ENCODE peak calls at places on chromosomes 6 and 20, in four cellular contexts. L is cardiac fibroblast, X is osteocyte, Q is HepG2. Z is an unnamed sample.

GRCh38 chr20:48776306-48776705 is 51.5 kb downstream of the PREX1 start:
- DNase-seq in L (peak), X (no peak), Q (no peak), Z (no peak)

GRCh38 chr6:81995548-81996289 is 243.2 kb upstream of the TENT5A start:
- DNase-seq in L (peak), X (no peak), Q (no peak), Z (no peak)

GRCh38 chr6:108643184-108643583 is 82.5 kb downstream of the FOXO3 start:
- DNase-seq in L (no peak), X (no peak), Q (no peak), Z (no peak)

GRCh38 chr6:165910184-165910583 is 247.1 kb upstream of the PDE10A start:
- DNase-seq in L (no peak), X (no peak), Q (no peak), Z (no peak)

GRCh38 chr6:124190256-124190655 is 386.6 kb downstream of the NKAIN2 start:
- DNase-seq in L (no peak), X (no peak), Q (no peak), Z (no peak)

GRCh38 chr6:50116390-50116789 is 66.7 kb upstream of the DEFB112 start:
- DNase-seq in L (no peak), X (no peak), Q (no peak), Z (no peak)

GRCh38 chr6:129120856-129121255 is 237.9 kb downstream of the LAMA2 start:
- DNase-seq in L (no peak), X (no peak), Q (no peak), Z (peak)

GRCh38 chr20:48325656-48326433 is 502.0 kb downstream of the PREX1 start:
- DNase-seq in L (no peak), X (no peak), Q (no peak), Z (no peak)

GRCh38 chr6:21533678-21534077 is 59.9 kb upstream of the SOX4 start:
- DNase-seq in L (no peak), X (no peak), Q (no peak), Z (no peak)

GRCh38 chr6:148451690-148452089 is 109.1 kb downstream of the SASH1 start:
- DNase-seq in L (peak), X (no peak), Q (no peak), Z (no peak)

GRCh38 chr6:41072836-41073202 is at the start of gene NFYA:
- DNase-seq in L (peak), X (no peak), Q (no peak), Z (no peak)

GRCh38 chr6:34774967-34775366 is 16.9 kb upstream of the BLTP3A start:
- DNase-seq in L (no peak), X (no peak), Q (no peak), Z (no peak)

GRCh38 chr6:44036699-44037101 is 90.6 kb downstream of the MRPL14 start:
- DNase-seq in L (no peak), X (no peak), Q (peak), Z (no peak)

GRCh38 chr6:75526502-75527127 is 33.0 kb upstream of the FILIP1 start:
- DNase-seq in L (peak), X (no peak), Q (peak), Z (no peak)

GRCh38 chr20:49411221-49411925 is 71.1 kb downstream of the KCNB1 start:
- DNase-seq in L (no peak), X (no peak), Q (no peak), Z (no peak)

GRCh38 chr6:85593438-85594196 is at the start of gene SNX14:
- DNase-seq in L (peak), X (peak), Q (peak), Z (no peak)
- TF ChIP-seq CTCF in L (no peak), X (no peak), Q (peak), Z (no peak)

DNA sequence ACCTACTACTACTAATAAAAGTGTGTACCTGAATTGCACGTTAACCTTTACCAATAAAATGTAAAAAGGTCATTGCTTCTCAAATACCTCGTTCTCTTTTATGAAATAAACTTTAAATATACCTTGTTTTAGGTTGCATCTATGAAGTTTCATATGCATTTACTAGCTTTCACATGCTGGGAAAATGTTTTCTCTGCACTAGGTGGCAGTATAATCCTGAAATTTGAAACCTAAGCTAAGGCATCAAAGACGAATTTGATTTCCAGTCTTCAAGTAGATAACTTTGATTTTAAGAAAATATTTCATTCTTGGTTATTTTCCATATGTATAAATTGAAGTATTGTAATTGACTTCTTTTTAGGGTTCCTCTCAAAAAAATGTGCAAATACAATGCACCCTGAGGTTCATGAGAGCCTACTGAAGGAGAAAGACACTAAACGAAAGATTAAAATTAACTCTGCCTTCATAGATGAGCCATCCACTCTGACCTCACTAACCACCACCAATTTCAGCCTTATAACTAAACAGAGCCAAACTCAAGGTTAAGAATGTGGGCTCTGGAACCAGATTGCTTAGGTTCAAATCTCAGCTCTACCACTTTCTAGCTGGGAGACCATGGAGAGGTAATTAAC is 7.3 kb upstream of the COL9A1 start:
- DNase-seq in L (peak), X (no peak), Q (peak), Z (peak)
- TF ChIP-seq CTCF in L (peak), X (peak), Q (peak), Z (peak)

DNA sequence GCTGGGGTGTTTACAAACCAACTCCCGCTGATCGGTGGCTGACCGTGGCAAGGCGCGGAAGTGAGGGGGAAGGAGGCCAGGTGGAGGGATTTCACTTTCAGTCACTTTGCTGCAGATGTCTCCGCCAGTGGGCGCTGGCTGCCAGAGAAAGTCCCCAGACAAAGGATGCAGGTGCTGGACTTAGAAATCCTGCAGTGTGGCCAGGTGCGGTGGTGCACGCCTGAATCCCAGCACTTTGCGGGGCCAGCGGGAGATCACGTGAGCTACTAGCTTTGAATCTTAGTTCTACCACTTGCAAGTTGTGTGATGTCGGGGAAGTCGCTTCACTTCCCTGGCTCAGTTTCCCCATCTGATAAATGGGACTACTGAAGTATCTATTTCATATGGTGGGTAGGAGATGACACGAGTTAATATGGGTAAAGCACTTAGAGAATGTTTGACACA is 180.4 kb downstream of the ZNF217 start:
- DNase-seq in L (no peak), X (no peak), Q (peak), Z (no peak)
- TF ChIP-seq CTCF in L (no peak), X (peak), Q (peak), Z (peak)

GRCh38 chr20:38338849-38339520 is 7.3 kb upstream of the LBP start:
- DNase-seq in L (peak), X (no peak), Q (no peak), Z (no peak)
- TF ChIP-seq CTCF in L (peak), X (peak), Q (peak), Z (peak)

GRCh38 chr6:91407706-91408105 is 820.8 kb upstream of the MAP3K7 start:
- DNase-seq in L (no peak), X (no peak), Q (no peak), Z (no peak)

DNA sequence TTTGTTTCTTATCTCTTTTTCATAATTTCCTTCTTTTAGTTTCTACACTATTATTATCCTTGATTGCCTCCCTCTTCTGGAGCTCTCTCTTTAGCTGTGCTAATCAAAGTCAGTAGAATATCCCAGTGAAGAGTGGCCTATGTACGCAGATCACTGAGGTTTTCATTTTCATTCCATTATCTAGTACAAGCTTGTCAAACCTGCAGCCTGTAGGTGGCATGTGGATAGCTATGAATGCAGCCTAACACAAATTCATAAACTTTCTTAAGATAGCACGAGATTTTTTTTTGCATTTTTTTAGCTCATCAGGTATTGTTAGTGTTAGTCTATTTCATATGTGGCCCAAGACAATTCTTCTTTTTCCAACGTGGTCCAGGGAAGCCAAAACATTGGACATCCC is 825.7 kb upstream of the MAP3K7 start:
- DNase-seq in L (no peak), X (no peak), Q (no peak), Z (no peak)
- TF ChIP-seq CTCF in L (no peak), X (no peak), Q (no peak), Z (peak)

Z was measured in epithelial cell of proximal tubule.